ENCODE peak calls at places on chromosomes 3 and 15, in four cellular contexts. P is IMR-90, X is lower lobe of right lung, M is transverse colon. R is an unnamed sample.

GRCh38 chr15:92393287-92393993 is at the start of gene ST8SIA2:
- DNase-seq in P (no peak), X (no peak), M (no peak), R (no peak)

GRCh38 chr3:24264748-24265158 is 229.9 kb downstream of the THRB start:
- DNase-seq in P (peak), X (no peak), M (no peak), R (peak)

GRCh38 chr15:81886586-81886985 is 159.2 kb downstream of the MEX3B start:
- DNase-seq in P (peak), X (no peak), M (no peak), R (no peak)

GRCh38 chr15:39573287-39573686 is 7.6 kb upstream of the THBS1 start:
- DNase-seq in P (no peak), X (no peak), M (no peak), R (no peak)

GRCh38 chr15:70415330-70415884 is 317.7 kb upstream of the TLE3 start:
- DNase-seq in P (no peak), X (no peak), M (peak), R (no peak)

GRCh38 chr3:13282528-13282985 is 137.6 kb downstream of the NUP210 start:
- DNase-seq in P (no peak), X (peak), M (no peak), R (no peak)

GRCh38 chr3:175479175-175479574 is 620.0 kb downstream of the NAALADL2 start:
- DNase-seq in P (no peak), X (no peak), M (no peak), R (no peak)

GRCh38 chr3:5218815-5219214 is 31.3 kb downstream of the EDEM1 start:
- DNase-seq in P (no peak), X (no peak), M (no peak), R (no peak)

GRCh38 chr15:69375151-69375790 is 38.9 kb upstream of the KIF23 start:
- DNase-seq in P (no peak), X (no peak), M (no peak), R (no peak)

GRCh38 chr3:155449613-155450267 is 156.3 kb upstream of the STRIT1 start:
- DNase-seq in P (no peak), X (no peak), M (no peak), R (no peak)

GRCh38 chr15:70528270-70528706 is 235.1 kb downstream of the UACA start:
- DNase-seq in P (peak), X (no peak), M (peak), R (no peak)

GRCh38 chr15:77507151-77507847 is 86.6 kb downstream of the HMG20A start:
- DNase-seq in P (no peak), X (peak), M (peak), R (peak)

DNA sequence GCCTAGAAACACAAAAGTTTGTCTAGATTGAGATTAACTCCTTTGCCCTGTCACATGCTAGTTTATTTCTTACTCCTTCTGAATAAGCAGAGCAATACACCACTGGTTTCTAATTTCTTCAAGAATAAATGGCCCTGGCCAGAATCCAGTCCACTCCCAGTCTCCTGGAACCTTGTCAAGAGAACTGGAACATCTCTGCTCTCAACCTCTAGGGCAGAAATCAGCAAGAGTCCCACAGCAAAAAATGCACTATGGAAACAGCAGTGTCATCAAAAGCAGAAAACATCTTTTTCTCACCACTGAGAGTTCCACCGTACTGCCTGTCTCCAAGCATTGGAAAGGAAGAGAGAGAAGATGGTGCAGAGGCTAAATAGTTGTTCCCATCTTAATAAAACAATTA is 35.9 kb upstream of the PPP2R3A start:
- DNase-seq in P (peak), X (no peak), M (peak), R (peak)
- TF ChIP-seq CTCF in P (no peak), X (no peak), M (no peak), R (no peak)

GRCh38 chr3:124845406-124845805 is 41.8 kb downstream of the ITGB5 start:
- DNase-seq in P (peak), X (no peak), M (peak), R (no peak)

GRCh38 chr3:124846189-124846588 is 41.0 kb downstream of the ITGB5 start:
- DNase-seq in P (peak), X (no peak), M (no peak), R (no peak)

GRCh38 chr3:124841517-124841916 is 45.6 kb downstream of the ITGB5 start:
- DNase-seq in P (no peak), X (no peak), M (no peak), R (no peak)

GRCh38 chr3:124843068-124843467 is 44.1 kb downstream of the ITGB5 start:
- DNase-seq in P (no peak), X (no peak), M (no peak), R (no peak)

DNA sequence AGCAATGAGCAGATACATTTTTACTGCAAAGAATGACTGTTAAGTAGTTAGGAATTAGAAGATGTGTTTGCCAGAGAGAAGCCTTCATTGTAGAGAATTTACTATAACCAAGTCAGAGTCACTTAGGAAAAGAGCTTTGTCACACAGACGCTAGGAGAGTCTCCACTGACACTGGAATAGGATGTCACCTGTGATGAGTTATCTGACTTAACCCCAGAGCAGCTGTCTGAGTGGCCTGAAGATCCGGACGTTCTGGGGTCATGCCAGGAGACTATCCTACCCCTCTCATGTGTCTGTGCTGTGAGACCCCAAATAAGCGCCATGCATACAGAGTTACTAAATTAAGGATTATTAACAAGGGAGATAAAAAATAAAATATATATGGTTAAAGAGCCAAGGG is 43.7 kb downstream of the ITGB5 start:
- DNase-seq in P (no peak), X (no peak), M (no peak), R (no peak)
- H3K27ac ChIP-seq in P (no peak), X (no peak), M (no peak), R (no peak)

DNA sequence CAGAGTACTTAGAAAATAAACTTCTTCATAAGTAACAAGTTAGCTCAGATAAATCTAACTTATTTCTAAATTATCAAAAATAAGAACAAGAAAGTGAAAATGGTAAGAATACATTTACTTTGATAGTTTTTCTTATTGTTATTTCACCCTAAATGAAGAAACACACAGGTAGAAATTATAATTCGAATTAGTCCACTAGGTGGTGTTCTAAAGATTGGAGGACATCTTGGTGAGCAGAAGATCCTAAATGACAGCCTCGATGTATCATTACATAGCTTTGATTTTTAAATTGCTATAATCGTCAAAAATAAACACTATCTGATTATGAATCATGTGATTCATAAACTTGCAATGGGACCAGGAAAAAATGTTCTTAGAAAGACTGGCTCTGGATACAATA is 280.8 kb upstream of the UBE2E2 start:
- DNase-seq in P (peak), X (no peak), M (no peak), R (no peak)
- TF ChIP-seq CTCF in P (peak), X (no peak), M (no peak), R (no peak)

DNA sequence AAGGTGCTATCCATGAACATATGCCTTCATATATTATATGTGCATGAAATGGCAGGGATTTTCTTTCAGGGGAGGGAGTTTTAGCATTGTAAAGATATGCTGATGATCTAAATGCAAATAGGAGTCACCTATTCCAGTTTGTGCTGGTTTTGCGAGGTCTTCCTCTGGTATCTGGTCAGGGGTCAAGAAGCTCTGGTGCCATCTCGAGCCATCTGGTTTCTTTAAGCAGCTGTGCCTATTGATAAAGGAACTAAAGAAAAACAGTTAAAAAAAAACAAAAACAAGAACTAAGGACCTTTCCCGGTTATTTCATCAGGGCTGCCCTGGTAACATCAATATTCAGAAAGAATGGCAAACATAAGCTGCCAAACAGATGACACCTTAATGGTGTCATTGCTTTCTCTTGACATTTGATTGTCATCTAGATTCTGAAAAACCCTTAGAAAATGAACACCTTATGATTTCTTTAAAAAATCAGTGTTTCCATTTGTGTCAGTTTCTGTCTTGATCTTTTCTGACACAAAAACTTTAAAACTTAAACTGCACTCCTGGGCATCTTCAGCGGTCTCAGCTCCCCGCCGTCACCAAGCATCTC is 22.7 kb downstream of the APH1B start:
- DNase-seq in P (no peak), X (no peak), M (no peak), R (no peak)
- H3K27ac ChIP-seq in P (no peak), X (no peak), M (no peak), R (no peak)

GRCh38 chr3:15384510-15385237 is 42.7 kb downstream of the METTL6 start:
- DNase-seq in P (no peak), X (no peak), M (no peak), R (no peak)
- TF ChIP-seq CTCF in P (no peak), X (no peak), M (no peak), R (no peak)

R was measured in body of pancreas.